ENCODE peak calls at places on chromosomes 7 and 10, in eight cellular contexts. Q, P, E, Z, K, W, R and D are unnamed samples.

GRCh38 chr10:31582365-31583052 is 263.5 kb downstream of the ZEB1 start:
- DNase-seq in Z (peak), K (no peak), P (no peak), Q (peak), W (no peak), R (peak), E (no peak), D (no peak)

GRCh38 chr10:78272329-78272728 is 238.7 kb downstream of the RPS24 start:
- DNase-seq in W (no peak), K (no peak), Z (no peak), P (no peak), E (no peak), Q (no peak), R (no peak), D (no peak)

GRCh38 chr10:124492266-124492665 is 30.6 kb downstream of the LHPP start:
- DNase-seq in P (no peak), Q (no peak), E (no peak), K (no peak), W (no peak), R (no peak), Z (no peak), D (no peak)

GRCh38 chr7:87218941-87219544 is 489 bp downstream of the TMEM243 start:
- DNase-seq in Q (peak), R (no peak), Z (peak), K (no peak), W (no peak), E (no peak), P (no peak), D (no peak)

GRCh38 chr7:70776627-70777101 is 355.3 kb upstream of the GALNT17 start:
- DNase-seq in R (no peak), W (no peak), Q (no peak), E (no peak), Z (no peak), K (no peak), P (no peak), D (no peak)

GRCh38 chr7:23918856-23919255 is 208.8 kb downstream of the STK31 start:
- DNase-seq in P (no peak), Z (no peak), W (no peak), Q (no peak), R (peak), E (no peak), K (no peak), D (no peak)

GRCh38 chr10:116216676-116217075 is 56.3 kb downstream of the GFRA1 start:
- DNase-seq in P (no peak), E (no peak), Z (no peak), Q (no peak), W (no peak), R (no peak), K (no peak), D (peak)

GRCh38 chr10:48382982-48383381 is 76.5 kb downstream of the MAPK8 start:
- DNase-seq in R (no peak), P (no peak), W (no peak), Z (peak), Q (no peak), E (no peak), K (no peak), D (no peak)

GRCh38 chr7:83547526-83547925 is 101.4 kb downstream of the SEMA3E start:
- DNase-seq in W (no peak), K (no peak), P (peak), Q (no peak), R (peak), Z (peak), E (no peak), D (peak)

GRCh38 chr10:114327537-114328277 is 76.6 kb downstream of the AFAP1L2 start:
- DNase-seq in Q (no peak), Z (no peak), K (no peak), P (no peak), R (no peak), E (no peak), W (no peak), D (no peak)

GRCh38 chr10:100728928-100729876 is 16.2 kb upstream of the PAX2 start:
- DNase-seq in R (peak), W (no peak), E (no peak), P (no peak), K (no peak), Q (peak), Z (peak), D (no peak)